ENCODE peak calls at places on chromosomes 4 and X, in seven cellular contexts. X, I, Z, R, P, U and S are unnamed samples.

GRCh38 chr4:78737020-78737419 is 39.1 kb upstream of the BMP2K start:
- DNase-seq in X (no peak), U (no peak), P (no peak), I (no peak), Z (no peak), R (no peak), S (no peak)

GRCh38 chrX:104136241-104137019 is 20.4 kb downstream of the SLC25A53 start:
- DNase-seq in X (no peak), R (peak; percentile 61), Z (peak; percentile 79), U (peak; percentile 89), I (peak; percentile 87), P (peak; percentile 91), S (peak; percentile 71)

GRCh38 chr4:89509708-89510269 is 202.2 kb upstream of the GPRIN3 start:
- DNase-seq in Z (peak; percentile 80), I (peak; percentile 96), R (peak; percentile 3), P (peak; percentile 98), X (no peak), U (peak; percentile 63), S (peak; percentile 37)

GRCh38 chr4:161604516-161605300 is 559.1 kb downstream of the FSTL5 start:
- DNase-seq in R (no peak), P (no peak), U (no peak), Z (no peak), X (no peak), I (no peak), S (no peak)

GRCh38 chr4:121199742-121200561 is 35.8 kb upstream of the TNIP3 start:
- DNase-seq in X (no peak), R (no peak), Z (no peak), I (no peak), P (no peak), U (no peak), S (no peak)

GRCh38 chrX:21723097-21723496 is 34.8 kb downstream of the SMPX start:
- DNase-seq in Z (no peak), U (no peak), R (no peak), X (no peak), P (peak; percentile 8), I (peak; percentile 35), S (no peak)

GRCh38 chrX:35339796-35340195 is 397.2 kb downstream of the FAM47B start:
- DNase-seq in X (no peak), P (no peak), I (no peak), U (peak; percentile 0), R (no peak), Z (no peak), S (no peak)

GRCh38 chr4:141668200-141668599 is 31.8 kb downstream of the IL15 start:
- DNase-seq in R (no peak), X (no peak), U (no peak), Z (no peak), I (peak; percentile 27), P (no peak), S (peak; percentile 38)

GRCh38 chr4:125423124-125423523 is 108.4 kb downstream of the FAT4 start:
- DNase-seq in R (no peak), X (no peak), I (no peak), U (no peak), P (no peak), Z (no peak), S (no peak)

GRCh38 chr4:157004279-157005161 is 32.9 kb upstream of the PDGFC start:
- DNase-seq in R (no peak), U (no peak), I (no peak), P (peak; percentile 33), Z (no peak), X (no peak), S (no peak)

GRCh38 chrX:42678133-42678532 is 99.8 kb downstream of the PPP1R2C start:
- DNase-seq in I (peak; percentile 24), R (no peak), P (no peak), X (no peak), U (no peak), Z (no peak), S (no peak)

GRCh38 chrX:2629316-2630168 is 61.6 kb upstream of the CD99 start:
- DNase-seq in Z (no peak), P (no peak), I (no peak), X (no peak), U (no peak), R (peak; percentile 77), S (no peak)

GRCh38 chrX:132631579-132632232 is 142.9 kb upstream of the MBNL3 start:
- DNase-seq in P (peak; percentile 51), Z (peak; percentile 11), I (peak; percentile 40), R (peak; percentile 37), U (peak; percentile 45), X (no peak), S (no peak)

GRCh38 chr4:77007358-77008230 is 58.0 kb downstream of the SEPTIN11 start:
- DNase-seq in I (peak; percentile 74), Z (no peak), X (no peak), P (peak; percentile 75), U (peak; percentile 78), R (peak; percentile 22), S (no peak)

GRCh38 chr4:183659919-183660318 is 826 bp downstream of the TRAPPC11 start:
- DNase-seq in P (no peak), Z (no peak), R (peak; percentile 11), I (no peak), X (no peak), U (no peak), S (peak; percentile 66)

GRCh38 chr4:183659029-183659870 is at the start of the genes RWDD4 and TRAPPC11:
- DNase-seq in Z (peak; percentile 97), X (peak; percentile 98), P (peak; percentile 99), U (peak; percentile 99), R (peak; percentile 95), I (peak; percentile 99), S (peak; percentile 99)

GRCh38 chr4:183658362-183659028 is 490 bp downstream of the RWDD4 start:
- DNase-seq in Z (no peak), U (peak; percentile 17), I (peak; percentile 26), P (no peak), R (no peak), X (peak; percentile 63), S (peak; percentile 83)

DNA sequence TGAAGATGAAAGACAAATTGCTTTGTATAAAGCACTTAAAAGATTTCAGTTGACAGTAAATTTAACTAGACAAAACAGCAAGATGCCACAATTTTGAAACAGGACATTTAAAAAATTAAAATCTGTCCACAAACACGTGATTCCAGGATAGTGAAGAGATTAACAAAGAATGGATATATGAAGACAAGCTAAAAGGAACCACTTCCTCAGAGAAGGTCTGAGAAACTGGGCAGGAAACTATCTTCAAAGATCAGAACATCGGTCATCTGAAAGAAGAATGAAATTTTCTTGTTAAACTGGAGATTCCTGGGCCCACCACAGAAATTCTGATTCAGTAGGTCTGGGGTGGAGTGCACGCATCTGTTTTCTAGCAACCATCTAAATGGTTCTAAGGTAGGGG is 1.4 kb downstream of the RWDD4 start:
- DNase-seq in X (no peak), P (no peak), I (peak; percentile 47), U (peak; percentile 9), Z (no peak), R (no peak), S (peak; percentile 72)
- H3K4me3 ChIP-seq in X (peak overlapping the region; percentile 92), P (peak overlapping the region; percentile 41), I (peak overlapping the region; percentile 78), U (peak overlapping the region; percentile 85), Z (peak overlapping the region; percentile 64), R (peak overlapping the region; percentile 89), S (peak overlapping the region; percentile 87)

GRCh38 chr4:158169931-158170690 is 2.7 kb downstream of the GASK1B start:
- DNase-seq in U (peak; percentile 43), I (peak; percentile 56), X (no peak), P (peak; percentile 48), Z (no peak), R (no peak), S (no peak)

GRCh38 chr4:158170691-158171455 is 2.0 kb downstream of the GASK1B start:
- DNase-seq in R (no peak), P (peak; percentile 34), U (no peak), I (peak; percentile 41), Z (no peak), X (peak; percentile 91), S (no peak)

GRCh38 chr4:158166701-158167100 is 6.1 kb downstream of the GASK1B start:
- DNase-seq in Z (no peak), R (no peak), X (no peak), I (no peak), P (peak; percentile 8), U (no peak), S (no peak)

GRCh38 chr4:158169516-158169915 is 3.3 kb downstream of the GASK1B start:
- DNase-seq in P (no peak), I (peak; percentile 31), U (peak; percentile 23), Z (no peak), R (no peak), X (no peak), S (no peak)

DNA sequence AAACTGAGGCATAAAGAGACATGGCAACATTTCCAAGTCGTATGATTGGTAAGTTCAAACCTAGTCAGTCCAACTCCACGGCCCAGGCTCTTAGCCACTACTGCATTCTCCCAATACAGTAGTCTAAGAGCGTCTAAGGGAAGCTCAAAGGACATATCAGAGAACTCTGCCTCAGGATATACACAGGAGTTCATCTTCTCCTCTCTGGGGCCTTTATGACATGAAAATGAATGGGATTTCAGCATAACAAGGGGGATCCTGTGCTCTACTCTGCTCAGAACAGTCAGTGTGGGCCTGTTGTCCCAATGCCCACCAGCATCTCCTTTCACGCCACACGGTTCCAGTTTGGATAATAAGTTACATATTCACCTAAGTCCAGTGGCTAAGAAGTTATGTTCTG is 4.2 kb downstream of the GASK1B start:
- DNase-seq in R (no peak), I (no peak), P (no peak), Z (no peak), U (no peak), X (no peak), S (no peak)
- H3K4me3 ChIP-seq in R (no peak overlapping the region), I (peak overlapping the region; percentile 57), P (no peak overlapping the region), Z (no peak overlapping the region), U (no peak overlapping the region), X (peak overlapping the region; percentile 73), S (peak overlapping the region; percentile 63)

DNA sequence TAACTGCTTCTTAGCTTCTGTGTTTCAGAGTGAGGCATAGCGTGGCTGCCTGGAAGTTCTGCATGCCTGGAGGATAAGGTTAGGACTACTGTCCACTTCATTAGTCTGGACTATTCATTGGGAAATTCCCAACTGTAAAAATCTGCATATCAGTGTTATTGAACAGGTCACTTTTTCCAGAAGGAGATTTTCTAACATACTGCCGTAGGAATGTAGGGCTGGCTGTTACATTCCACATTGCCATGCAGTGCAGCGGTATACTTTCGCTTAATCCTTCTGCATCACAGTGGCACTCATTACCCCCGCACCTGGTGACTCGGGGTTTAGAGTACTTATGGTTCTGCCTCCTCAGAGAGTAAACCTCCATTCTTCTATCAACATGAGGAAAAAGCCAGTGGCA is 104.6 kb downstream of the NPFFR2 start:
- DNase-seq in X (no peak), I (no peak), P (no peak), R (no peak), U (no peak), Z (no peak), S (no peak)
- H3K4me3 ChIP-seq in X (no peak overlapping the region), I (no peak overlapping the region), P (no peak overlapping the region), R (no peak overlapping the region), U (no peak overlapping the region), Z (no peak overlapping the region), S (no peak overlapping the region)

GRCh38 chrX:1108451-1109445 is 103.7 kb downstream of the CRLF2 start:
- DNase-seq in X (no peak), I (no peak), P (no peak), Z (no peak), U (no peak), R (no peak), S (no peak)

GRCh38 chrX:1106478-1107210 is 105.8 kb downstream of the CRLF2 start:
- DNase-seq in R (no peak), X (no peak), I (no peak), Z (no peak), U (no peak), P (no peak), S (no peak)

GRCh38 chrX:1102786-1103185 is 109.7 kb downstream of the CRLF2 start:
- DNase-seq in R (no peak), U (no peak), X (no peak), Z (no peak), I (no peak), P (no peak), S (no peak)

GRCh38 chrX:1103360-1103759 is 109.1 kb downstream of the CRLF2 start:
- DNase-seq in R (no peak), I (no peak), P (no peak), X (no peak), U (no peak), Z (no peak), S (no peak)

GRCh38 chrX:1105671-1106419 is 106.6 kb downstream of the CRLF2 start:
- DNase-seq in X (no peak), P (no peak), I (no peak), U (no peak), R (no peak), Z (no peak), S (no peak)
- H3K4me3 ChIP-seq in X (no peak overlapping the region), P (no peak overlapping the region), I (no peak overlapping the region), U (no peak overlapping the region), R (no peak overlapping the region), Z (no peak overlapping the region), S (no peak overlapping the region)